ENCODE peak calls at places on chromosomes 2 and 18, in six cellular contexts. One of them, this sample, is unnamed.

GRCh38 chr2:217610411-217610814 is 392.4 kb downstream of the TNS1 start:
- DNase-seq in HCT116: no peak
- DNase-seq in HepG2: no peak
- DNase-seq in GM12878: peak
- DNase-seq in SK-N-SH: no peak
- DNase-seq in K562: no peak
- DNase-seq in this sample: no peak

GRCh38 chr2:162092656-162093556 is 18.9 kb upstream of the DPP4 start:
- DNase-seq in HCT116: peak
- DNase-seq in GM12878: no peak
- DNase-seq in K562: no peak
- DNase-seq in HepG2: no peak
- DNase-seq in SK-N-SH: no peak
- DNase-seq in this sample: no peak

GRCh38 chr2:64063454-64063853 is 44.2 kb upstream of the VPS54 start:
- DNase-seq in SK-N-SH: no peak
- DNase-seq in GM12878: no peak
- DNase-seq in K562: no peak
- DNase-seq in HepG2: no peak
- DNase-seq in HCT116: no peak
- DNase-seq in this sample: no peak

GRCh38 chr2:186523781-186524180 is 37.7 kb downstream of the ZC3H15 start:
- DNase-seq in SK-N-SH: peak
- DNase-seq in HepG2: no peak
- DNase-seq in K562: no peak
- DNase-seq in HCT116: no peak
- DNase-seq in GM12878: no peak
- DNase-seq in this sample: no peak

GRCh38 chr18:45687617-45688016 is 36.4 kb upstream of the SLC14A1 start:
- DNase-seq in HCT116: no peak
- DNase-seq in HepG2: no peak
- DNase-seq in K562: peak
- DNase-seq in SK-N-SH: no peak
- DNase-seq in GM12878: no peak
- DNase-seq in this sample: no peak

GRCh38 chr2:158893474-158893873 is 75.0 kb upstream of the TANC1 start:
- DNase-seq in SK-N-SH: no peak
- DNase-seq in GM12878: no peak
- DNase-seq in HepG2: no peak
- DNase-seq in K562: no peak
- DNase-seq in HCT116: no peak
- DNase-seq in this sample: no peak

GRCh38 chr2:108589372-108589771 is 55.1 kb downstream of the LIMS1 start:
- DNase-seq in HepG2: no peak
- DNase-seq in K562: no peak
- DNase-seq in SK-N-SH: no peak
- DNase-seq in GM12878: no peak
- DNase-seq in HCT116: no peak
- DNase-seq in this sample: no peak

GRCh38 chr18:36440614-36441013 is 143.1 kb downstream of the FHOD3 start:
- DNase-seq in K562: no peak
- DNase-seq in HepG2: no peak
- DNase-seq in SK-N-SH: peak
- DNase-seq in HCT116: no peak
- DNase-seq in GM12878: no peak
- DNase-seq in this sample: no peak

GRCh38 chr2:149087751-149088150 is 49.3 kb downstream of the LYPD6B start:
- DNase-seq in K562: no peak
- DNase-seq in GM12878: no peak
- DNase-seq in SK-N-SH: no peak
- DNase-seq in HCT116: no peak
- DNase-seq in HepG2: no peak
- DNase-seq in this sample: no peak

GRCh38 chr2:233267516-233268245 is 16.2 kb downstream of the ATG16L1 start:
- DNase-seq in HepG2: no peak
- DNase-seq in GM12878: peak
- DNase-seq in HCT116: no peak
- DNase-seq in K562: no peak
- DNase-seq in SK-N-SH: no peak
- DNase-seq in this sample: no peak

GRCh38 chr2:20165677-20166509 is 59.0 kb downstream of the SDC1 start:
- DNase-seq in GM12878: no peak
- DNase-seq in SK-N-SH: no peak
- DNase-seq in HCT116: no peak
- DNase-seq in K562: no peak
- DNase-seq in HepG2: no peak
- DNase-seq in this sample: no peak

GRCh38 chr18:13026583-13027270 is 35.6 kb downstream of the CEP192 start:
- DNase-seq in GM12878: no peak
- DNase-seq in HepG2: no peak
- DNase-seq in HCT116: no peak
- DNase-seq in SK-N-SH: no peak
- DNase-seq in K562: no peak
- DNase-seq in this sample: no peak

GRCh38 chr2:80238692-80239469 is 65.7 kb downstream of the LRRTM1 start:
- DNase-seq in K562: peak
- DNase-seq in SK-N-SH: peak
- DNase-seq in GM12878: no peak
- DNase-seq in HCT116: peak
- DNase-seq in HepG2: peak
- DNase-seq in this sample: no peak

GRCh38 chr2:229660951-229661350 is 53.4 kb downstream of the DNER start:
- DNase-seq in GM12878: no peak
- DNase-seq in HepG2: no peak
- DNase-seq in K562: no peak
- DNase-seq in SK-N-SH: no peak
- DNase-seq in HCT116: peak
- DNase-seq in this sample: no peak

GRCh38 chr2:241540766-241541561 is 17.6 kb upstream of the BOK start:
- DNase-seq in GM12878: no peak
- DNase-seq in HCT116: peak
- DNase-seq in K562: peak
- DNase-seq in SK-N-SH: peak
- DNase-seq in HepG2: no peak
- DNase-seq in this sample: peak

GRCh38 chr2:19900536-19901200 is 1.1 kb downstream of the TTC32 start:
- DNase-seq in GM12878: no peak
- DNase-seq in HepG2: peak
- DNase-seq in HCT116: no peak
- DNase-seq in K562: peak
- DNase-seq in SK-N-SH: peak
- DNase-seq in this sample: peak

GRCh38 chr18:22694954-22695353 is 238.2 kb upstream of the RBBP8 start:
- DNase-seq in HCT116: peak
- DNase-seq in HepG2: no peak
- DNase-seq in GM12878: no peak
- DNase-seq in SK-N-SH: no peak
- DNase-seq in K562: peak
- DNase-seq in this sample: no peak
- TF ChIP-seq JUND in HCT116: peak
- TF ChIP-seq JUND in HepG2: no peak
- TF ChIP-seq JUND in GM12878: no peak
- TF ChIP-seq JUND in SK-N-SH: peak
- TF ChIP-seq JUND in K562: no peak
- TF ChIP-seq JUND in this sample: no peak

DNA sequence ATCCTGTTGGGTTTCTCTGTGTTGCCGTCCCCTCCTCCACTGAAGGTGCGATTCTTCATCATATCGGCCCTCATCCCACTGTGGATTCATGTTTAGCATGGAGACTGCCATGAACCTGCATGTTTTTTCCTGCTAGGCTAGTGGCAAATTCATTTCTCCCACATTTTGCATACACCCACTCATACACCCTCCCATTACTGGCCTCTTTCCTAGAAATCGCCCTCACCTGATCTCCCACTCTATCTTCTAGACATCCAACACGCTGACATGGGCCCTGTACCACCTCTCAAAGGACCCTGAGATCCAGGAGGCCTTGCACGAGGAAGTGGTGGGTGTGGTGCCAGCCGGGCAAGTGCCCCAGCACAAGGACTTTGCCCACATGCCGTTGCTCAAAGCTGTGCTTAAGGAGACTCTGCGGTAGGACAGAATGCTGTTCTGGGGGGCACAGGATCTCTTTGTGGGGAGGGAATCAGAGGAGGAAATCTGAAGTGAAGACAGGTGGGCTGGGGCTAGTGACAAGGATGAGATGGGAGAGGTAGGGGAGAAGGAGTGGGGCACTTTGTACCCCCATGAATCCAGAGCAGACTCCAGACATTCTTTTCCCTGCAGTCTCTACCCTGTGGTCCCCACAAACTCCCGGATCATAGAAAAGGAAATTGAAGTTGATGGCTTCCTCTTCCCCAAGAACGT is 17.7 kb downstream of the PRKAG3 start:
- DNase-seq in GM12878: no peak
- DNase-seq in SK-N-SH: no peak
- DNase-seq in K562: no peak
- DNase-seq in HepG2: no peak
- DNase-seq in HCT116: no peak
- DNase-seq in this sample: no peak
- TF ChIP-seq JUND in GM12878: no peak
- TF ChIP-seq JUND in SK-N-SH: no peak
- TF ChIP-seq JUND in K562: no peak
- TF ChIP-seq JUND in HepG2: no peak
- TF ChIP-seq JUND in HCT116: no peak
- TF ChIP-seq JUND in this sample: no peak

GRCh38 chr2:50611261-50612020 is 420.5 kb downstream of the NRXN1 start:
- DNase-seq in SK-N-SH: no peak
- DNase-seq in HCT116: no peak
- DNase-seq in GM12878: no peak
- DNase-seq in HepG2: no peak
- DNase-seq in K562: no peak
- DNase-seq in this sample: no peak
- TF ChIP-seq JUND in SK-N-SH: no peak
- TF ChIP-seq JUND in HCT116: no peak
- TF ChIP-seq JUND in GM12878: no peak
- TF ChIP-seq JUND in HepG2: no peak
- TF ChIP-seq JUND in K562: no peak
- TF ChIP-seq JUND in this sample: no peak

GRCh38 chr2:195766691-195767090 is 109.7 kb downstream of the SLC39A10 start:
- DNase-seq in K562: no peak
- DNase-seq in GM12878: no peak
- DNase-seq in SK-N-SH: no peak
- DNase-seq in HepG2: no peak
- DNase-seq in HCT116: no peak
- DNase-seq in this sample: no peak

GRCh38 chr2:195763866-195764265 is 106.8 kb downstream of the SLC39A10 start:
- DNase-seq in K562: no peak
- DNase-seq in SK-N-SH: no peak
- DNase-seq in GM12878: no peak
- DNase-seq in HepG2: no peak
- DNase-seq in HCT116: no peak
- DNase-seq in this sample: no peak

GRCh38 chr2:195769975-195770374 is 112.9 kb downstream of the SLC39A10 start:
- DNase-seq in HCT116: no peak
- DNase-seq in GM12878: no peak
- DNase-seq in SK-N-SH: no peak
- DNase-seq in K562: no peak
- DNase-seq in HepG2: no peak
- DNase-seq in this sample: peak

GRCh38 chr2:195768454-195768853 is 111.4 kb downstream of the SLC39A10 start:
- DNase-seq in GM12878: no peak
- DNase-seq in HepG2: no peak
- DNase-seq in K562: no peak
- DNase-seq in SK-N-SH: no peak
- DNase-seq in HCT116: no peak
- DNase-seq in this sample: no peak
- TF ChIP-seq JUND in GM12878: no peak
- TF ChIP-seq JUND in HepG2: no peak
- TF ChIP-seq JUND in K562: no peak
- TF ChIP-seq JUND in SK-N-SH: no peak
- TF ChIP-seq JUND in HCT116: no peak
- TF ChIP-seq JUND in this sample: no peak

GRCh38 chr2:86770816-86771215 is 19.9 kb downstream of the CD8A start:
- DNase-seq in GM12878: no peak
- DNase-seq in K562: no peak
- DNase-seq in HepG2: no peak
- DNase-seq in HCT116: no peak
- DNase-seq in SK-N-SH: no peak
- DNase-seq in this sample: no peak

GRCh38 chr2:86768189-86768949 is 22.3 kb downstream of the CD8A start:
- DNase-seq in SK-N-SH: no peak
- DNase-seq in GM12878: no peak
- DNase-seq in K562: no peak
- DNase-seq in HepG2: no peak
- DNase-seq in HCT116: no peak
- DNase-seq in this sample: no peak

GRCh38 chr2:86765308-86765695 is 25.4 kb downstream of the CD8A start:
- DNase-seq in HepG2: no peak
- DNase-seq in SK-N-SH: no peak
- DNase-seq in HCT116: no peak
- DNase-seq in GM12878: no peak
- DNase-seq in K562: no peak
- DNase-seq in this sample: no peak

GRCh38 chr2:86772626-86773025 is 18.1 kb downstream of the CD8A start:
- DNase-seq in HepG2: no peak
- DNase-seq in GM12878: no peak
- DNase-seq in SK-N-SH: no peak
- DNase-seq in HCT116: no peak
- DNase-seq in K562: no peak
- DNase-seq in this sample: no peak

DNA sequence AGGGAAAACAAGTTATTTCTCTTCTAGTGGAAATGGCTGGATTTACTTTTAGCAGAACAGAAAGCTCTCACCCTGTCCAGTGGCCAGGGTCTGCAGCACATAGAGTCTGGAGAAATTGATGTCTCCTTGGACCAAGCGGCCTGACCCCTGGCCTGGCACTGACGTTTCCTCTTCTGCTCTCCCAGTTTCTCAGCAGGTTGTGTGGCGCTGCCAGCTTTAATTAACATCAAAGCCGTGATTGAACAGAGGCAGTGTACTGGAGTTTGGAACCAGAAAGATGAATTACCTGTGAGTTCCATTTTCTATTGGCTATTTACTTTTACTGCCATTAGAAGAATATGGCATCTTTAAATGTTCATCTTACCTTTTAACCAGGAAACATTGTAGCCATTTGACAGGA is 20.9 kb downstream of the CD8A start:
- DNase-seq in HCT116: no peak
- DNase-seq in HepG2: no peak
- DNase-seq in K562: no peak
- DNase-seq in SK-N-SH: no peak
- DNase-seq in GM12878: no peak
- DNase-seq in this sample: no peak
- TF ChIP-seq JUND in HCT116: no peak
- TF ChIP-seq JUND in HepG2: no peak
- TF ChIP-seq JUND in K562: no peak
- TF ChIP-seq JUND in SK-N-SH: no peak
- TF ChIP-seq JUND in GM12878: no peak
- TF ChIP-seq JUND in this sample: no peak